ENCODE peak calls at places on chromosomes 13 and 19, in eight cellular contexts. One of them, this sample, is unnamed.
A peak's percentile ranks its signal among the peaks of the same experiment; 100 is the strongest.

GRCh38 chr13:27273658-27274425 is 3.2 kb downstream of the RASL11A start:
- DNase-seq in heart right ventricle: no peak
- DNase-seq in endothelial cell of umbilical vein: no peak
- DNase-seq in stomach: no peak
- DNase-seq in CD4-positive, alpha-beta memory T cell: no peak
- DNase-seq in SK-N-SH: no peak
- DNase-seq in tibial artery: peak; percentile 87
- DNase-seq in ovary: no peak
- DNase-seq in this sample: peak; percentile 81

GRCh38 chr13:48434203-48434602 is 21.3 kb upstream of the LPAR6 start:
- DNase-seq in SK-N-SH: no peak
- DNase-seq in ovary: no peak
- DNase-seq in CD4-positive, alpha-beta memory T cell: no peak
- DNase-seq in heart right ventricle: no peak
- DNase-seq in stomach: no peak
- DNase-seq in tibial artery: no peak
- DNase-seq in endothelial cell of umbilical vein: no peak
- DNase-seq in this sample: no peak

GRCh38 chr13:50241479-50241878 is 226.2 kb downstream of the KCNRG start:
- DNase-seq in tibial artery: no peak
- DNase-seq in endothelial cell of umbilical vein: no peak
- DNase-seq in heart right ventricle: no peak
- DNase-seq in stomach: no peak
- DNase-seq in CD4-positive, alpha-beta memory T cell: no peak
- DNase-seq in SK-N-SH: no peak
- DNase-seq in ovary: no peak
- DNase-seq in this sample: no peak

GRCh38 chr13:32984857-32985626 is 31.2 kb upstream of the KL start:
- DNase-seq in heart right ventricle: no peak
- DNase-seq in ovary: no peak
- DNase-seq in stomach: peak; percentile 39
- DNase-seq in SK-N-SH: no peak
- DNase-seq in CD4-positive, alpha-beta memory T cell: no peak
- DNase-seq in endothelial cell of umbilical vein: no peak
- DNase-seq in tibial artery: no peak
- DNase-seq in this sample: no peak

GRCh38 chr19:32542477-32543106 is 38.4 kb upstream of the PDCD5 start:
- DNase-seq in heart right ventricle: no peak
- DNase-seq in CD4-positive, alpha-beta memory T cell: no peak
- DNase-seq in stomach: no peak
- DNase-seq in SK-N-SH: no peak
- DNase-seq in ovary: no peak
- DNase-seq in tibial artery: no peak
- DNase-seq in endothelial cell of umbilical vein: no peak
- DNase-seq in this sample: no peak

GRCh38 chr19:21087871-21088270 is 5.9 kb downstream of the ZNF714 start:
- DNase-seq in tibial artery: no peak
- DNase-seq in stomach: no peak
- DNase-seq in endothelial cell of umbilical vein: no peak
- DNase-seq in ovary: no peak
- DNase-seq in SK-N-SH: no peak
- DNase-seq in CD4-positive, alpha-beta memory T cell: no peak
- DNase-seq in heart right ventricle: no peak
- DNase-seq in this sample: no peak

GRCh38 chr19:18399008-18399407 is 1.6 kb upstream of the LRRC25 start:
- DNase-seq in SK-N-SH: no peak
- DNase-seq in tibial artery: no peak
- DNase-seq in stomach: peak; percentile 87
- DNase-seq in ovary: no peak
- DNase-seq in endothelial cell of umbilical vein: no peak
- DNase-seq in CD4-positive, alpha-beta memory T cell: no peak
- DNase-seq in heart right ventricle: no peak
- DNase-seq in this sample: peak; percentile 81

GRCh38 chr13:36945078-36945477 is 25.0 kb upstream of the SMAD9 start:
- DNase-seq in tibial artery: no peak
- DNase-seq in SK-N-SH: no peak
- DNase-seq in endothelial cell of umbilical vein: peak; percentile 56
- DNase-seq in CD4-positive, alpha-beta memory T cell: no peak
- DNase-seq in ovary: no peak
- DNase-seq in stomach: no peak
- DNase-seq in heart right ventricle: no peak
- DNase-seq in this sample: no peak

DNA sequence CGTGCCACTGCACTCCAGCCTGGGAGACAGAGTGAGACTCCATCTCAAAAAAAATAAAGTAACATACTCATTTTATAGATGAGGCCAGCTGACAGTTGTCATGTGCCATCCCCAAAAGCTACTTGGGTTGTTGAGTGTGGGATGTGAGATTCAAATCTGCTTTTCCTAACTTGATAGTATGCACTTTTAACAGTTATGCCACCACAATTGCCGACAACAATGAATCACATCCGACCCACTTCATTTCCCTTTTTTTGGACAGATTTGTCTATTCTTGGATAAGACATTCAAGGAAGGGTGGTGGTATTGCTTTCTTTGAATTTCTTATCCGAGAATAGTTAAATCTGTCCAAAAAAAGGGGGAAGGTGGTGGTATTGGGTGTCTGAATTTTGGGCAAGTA is 16.3 kb upstream of the DNMT1 start:
- DNase-seq in stomach: no peak
- DNase-seq in tibial artery: no peak
- DNase-seq in heart right ventricle: no peak
- DNase-seq in SK-N-SH: no peak
- DNase-seq in endothelial cell of umbilical vein: no peak
- DNase-seq in ovary: no peak
- DNase-seq in CD4-positive, alpha-beta memory T cell: no peak
- DNase-seq in this sample: no peak
- H3K27me3 ChIP-seq in stomach: no peaks in the 10 kb centered on the region
- H3K27me3 ChIP-seq in tibial artery: no peaks in the 10 kb centered on the region
- H3K27me3 ChIP-seq in heart right ventricle: no peaks in the 10 kb centered on the region
- H3K27me3 ChIP-seq in SK-N-SH: no peaks in the 10 kb centered on the region
- H3K27me3 ChIP-seq in endothelial cell of umbilical vein: peaks cover 1% of the 10 kb centered on the region
- H3K27me3 ChIP-seq in ovary: no peaks in the 10 kb centered on the region
- H3K27me3 ChIP-seq in CD4-positive, alpha-beta memory T cell: no peaks in the 10 kb centered on the region
- H3K27me3 ChIP-seq in this sample: no peaks in the 10 kb centered on the region

GRCh38 chr19:44958090-44958489 is 2.9 kb downstream of the CLPTM1 start:
- DNase-seq in heart right ventricle: no peak
- DNase-seq in ovary: no peak
- DNase-seq in CD4-positive, alpha-beta memory T cell: no peak
- DNase-seq in stomach: no peak
- DNase-seq in endothelial cell of umbilical vein: no peak
- DNase-seq in SK-N-SH: no peak
- DNase-seq in tibial artery: no peak
- DNase-seq in this sample: no peak
- H3K27ac ChIP-seq in heart right ventricle: no peak overlapping the region
- H3K27ac ChIP-seq in ovary: no peak overlapping the region
- H3K27ac ChIP-seq in CD4-positive, alpha-beta memory T cell: no peak overlapping the region
- H3K27ac ChIP-seq in stomach: no peak overlapping the region
- H3K27ac ChIP-seq in endothelial cell of umbilical vein: no peak overlapping the region
- H3K27ac ChIP-seq in SK-N-SH: no peak overlapping the region
- H3K27ac ChIP-seq in tibial artery: no peak overlapping the region
- H3K27ac ChIP-seq in this sample: no peak overlapping the region

GRCh38 chr19:7262470-7262869 is 31.7 kb downstream of the INSR start:
- DNase-seq in heart right ventricle: no peak
- DNase-seq in endothelial cell of umbilical vein: no peak
- DNase-seq in stomach: no peak
- DNase-seq in tibial artery: no peak
- DNase-seq in CD4-positive, alpha-beta memory T cell: no peak
- DNase-seq in SK-N-SH: no peak
- DNase-seq in ovary: no peak
- DNase-seq in this sample: no peak
- H3K36me3 ChIP-seq in heart right ventricle: no peaks in the 10 kb centered on the region
- H3K36me3 ChIP-seq in endothelial cell of umbilical vein: no peaks in the 10 kb centered on the region
- H3K36me3 ChIP-seq in stomach: peaks cover 5% of the 10 kb centered on the region
- H3K36me3 ChIP-seq in tibial artery: peaks cover 19% of the 10 kb centered on the region
- H3K36me3 ChIP-seq in CD4-positive, alpha-beta memory T cell: no peaks in the 10 kb centered on the region
- H3K36me3 ChIP-seq in SK-N-SH: peaks cover 11% of the 10 kb centered on the region
- H3K36me3 ChIP-seq in ovary: no peaks in the 10 kb centered on the region
- H3K36me3 ChIP-seq in this sample: peaks cover 2% of the 10 kb centered on the region

GRCh38 chr19:50720921-50721291 is 1.3 kb upstream of the SHANK1 start:
- DNase-seq in stomach: no peak
- DNase-seq in SK-N-SH: no peak
- DNase-seq in ovary: no peak
- DNase-seq in tibial artery: no peak
- DNase-seq in endothelial cell of umbilical vein: no peak
- DNase-seq in CD4-positive, alpha-beta memory T cell: no peak
- DNase-seq in heart right ventricle: no peak
- DNase-seq in this sample: no peak

GRCh38 chr19:50723069-50723468 is at the start of gene CLEC11A:
- DNase-seq in endothelial cell of umbilical vein: no peak
- DNase-seq in CD4-positive, alpha-beta memory T cell: no peak
- DNase-seq in SK-N-SH: no peak
- DNase-seq in tibial artery: peak; percentile 77
- DNase-seq in ovary: peak; percentile 67
- DNase-seq in stomach: no peak
- DNase-seq in heart right ventricle: peak; percentile 68
- DNase-seq in this sample: no peak

GRCh38 chr19:50722248-50723013 is 733 bp upstream of the CLEC11A start:
- DNase-seq in tibial artery: no peak
- DNase-seq in SK-N-SH: no peak
- DNase-seq in stomach: no peak
- DNase-seq in endothelial cell of umbilical vein: no peak
- DNase-seq in heart right ventricle: no peak
- DNase-seq in ovary: peak; percentile 37
- DNase-seq in CD4-positive, alpha-beta memory T cell: no peak
- DNase-seq in this sample: no peak

GRCh38 chr19:50720181-50720920 is 749 bp upstream of the SHANK1 start:
- DNase-seq in ovary: no peak
- DNase-seq in endothelial cell of umbilical vein: no peak
- DNase-seq in CD4-positive, alpha-beta memory T cell: no peak
- DNase-seq in heart right ventricle: no peak
- DNase-seq in SK-N-SH: no peak
- DNase-seq in stomach: no peak
- DNase-seq in tibial artery: no peak
- DNase-seq in this sample: no peak

DNA sequence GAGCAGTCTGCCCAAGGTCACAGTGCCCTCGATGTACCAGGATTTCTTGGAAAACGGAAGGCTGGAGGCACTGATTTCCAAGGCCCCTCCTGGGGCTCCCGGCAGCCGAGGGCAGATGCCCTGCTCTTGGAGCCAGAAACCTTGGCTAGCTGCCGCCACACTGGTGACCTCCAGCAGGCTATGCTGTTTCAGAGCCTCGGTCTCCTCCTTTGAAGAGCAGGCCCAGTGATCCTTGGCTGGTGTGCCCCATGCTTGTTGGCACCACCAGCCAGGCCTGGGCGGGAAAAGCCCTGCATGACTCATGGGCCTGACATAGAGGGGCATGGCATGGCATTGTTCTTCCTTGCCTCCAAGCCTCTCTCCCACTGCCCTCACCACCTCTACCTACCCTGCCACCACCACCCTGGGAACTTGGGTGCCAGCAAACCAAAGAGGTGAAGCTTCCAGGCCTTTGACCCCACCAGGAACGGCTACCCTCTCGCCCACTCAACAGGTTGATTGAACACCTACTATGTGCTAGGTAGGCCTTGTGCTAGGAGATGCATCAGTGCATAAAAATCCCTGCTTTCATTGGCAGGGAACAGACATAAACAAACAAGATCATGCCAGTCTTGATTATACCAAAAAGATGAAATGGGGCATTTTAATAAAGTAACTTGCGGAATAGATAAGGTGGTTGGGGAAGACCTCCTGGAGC is 1.6 kb upstream of the CLEC11A start:
- DNase-seq in ovary: peak; percentile 56
- DNase-seq in tibial artery: no peak
- DNase-seq in endothelial cell of umbilical vein: no peak
- DNase-seq in SK-N-SH: no peak
- DNase-seq in stomach: no peak
- DNase-seq in heart right ventricle: no peak
- DNase-seq in CD4-positive, alpha-beta memory T cell: no peak
- DNase-seq in this sample: no peak
- H3K27me3 ChIP-seq in ovary: no peaks in the 10 kb centered on the region
- H3K27me3 ChIP-seq in tibial artery: no peaks in the 10 kb centered on the region
- H3K27me3 ChIP-seq in endothelial cell of umbilical vein: peaks cover 3% of the 10 kb centered on the region
- H3K27me3 ChIP-seq in SK-N-SH: no peaks in the 10 kb centered on the region
- H3K27me3 ChIP-seq in stomach: peaks cover 82% of the 10 kb centered on the region
- H3K27me3 ChIP-seq in heart right ventricle: peaks cover 78% of the 10 kb centered on the region
- H3K27me3 ChIP-seq in CD4-positive, alpha-beta memory T cell: peaks cover 11% of the 10 kb centered on the region
- H3K27me3 ChIP-seq in this sample: no peaks in the 10 kb centered on the region

GRCh38 chr19:13511947-13512346 is 5.7 kb upstream of the CACNA1A start:
- DNase-seq in heart right ventricle: no peak
- DNase-seq in endothelial cell of umbilical vein: no peak
- DNase-seq in CD4-positive, alpha-beta memory T cell: no peak
- DNase-seq in stomach: no peak
- DNase-seq in ovary: no peak
- DNase-seq in tibial artery: no peak
- DNase-seq in SK-N-SH: no peak
- DNase-seq in this sample: no peak
- H3K27ac ChIP-seq in heart right ventricle: no peak overlapping the region
- H3K27ac ChIP-seq in endothelial cell of umbilical vein: no peak overlapping the region
- H3K27ac ChIP-seq in CD4-positive, alpha-beta memory T cell: no peak overlapping the region
- H3K27ac ChIP-seq in stomach: no peak overlapping the region
- H3K27ac ChIP-seq in ovary: no peak overlapping the region
- H3K27ac ChIP-seq in tibial artery: no peak overlapping the region
- H3K27ac ChIP-seq in SK-N-SH: no peak overlapping the region
- H3K27ac ChIP-seq in this sample: no peak overlapping the region

GRCh38 chr13:98797456-98797855 is 45.0 kb upstream of the SLC15A1 start:
- DNase-seq in SK-N-SH: no peak
- DNase-seq in stomach: no peak
- DNase-seq in ovary: no peak
- DNase-seq in tibial artery: no peak
- DNase-seq in CD4-positive, alpha-beta memory T cell: no peak
- DNase-seq in endothelial cell of umbilical vein: no peak
- DNase-seq in heart right ventricle: no peak
- DNase-seq in this sample: no peak
- H3K36me3 ChIP-seq in SK-N-SH: no peaks in the 10 kb centered on the region
- H3K36me3 ChIP-seq in stomach: peaks cover 16% of the 10 kb centered on the region
- H3K36me3 ChIP-seq in ovary: no peaks in the 10 kb centered on the region
- H3K36me3 ChIP-seq in tibial artery: peaks cover 41% of the 10 kb centered on the region
- H3K36me3 ChIP-seq in CD4-positive, alpha-beta memory T cell: peaks cover 55% of the 10 kb centered on the region
- H3K36me3 ChIP-seq in endothelial cell of umbilical vein: peaks cover 31% of the 10 kb centered on the region
- H3K36me3 ChIP-seq in heart right ventricle: no peaks in the 10 kb centered on the region
- H3K36me3 ChIP-seq in this sample: peaks cover 14% of the 10 kb centered on the region

GRCh38 chr19:51664131-51664530 is 17.5 kb upstream of the SIGLEC14 start:
- DNase-seq in heart right ventricle: no peak
- DNase-seq in endothelial cell of umbilical vein: no peak
- DNase-seq in CD4-positive, alpha-beta memory T cell: no peak
- DNase-seq in ovary: no peak
- DNase-seq in tibial artery: no peak
- DNase-seq in stomach: no peak
- DNase-seq in SK-N-SH: no peak
- DNase-seq in this sample: no peak
- H3K27me3 ChIP-seq in heart right ventricle: peaks cover 45% of the 10 kb centered on the region
- H3K27me3 ChIP-seq in endothelial cell of umbilical vein: no peaks in the 10 kb centered on the region
- H3K27me3 ChIP-seq in CD4-positive, alpha-beta memory T cell: no peaks in the 10 kb centered on the region
- H3K27me3 ChIP-seq in ovary: no peaks in the 10 kb centered on the region
- H3K27me3 ChIP-seq in tibial artery: no peaks in the 10 kb centered on the region
- H3K27me3 ChIP-seq in stomach: peaks cover 12% of the 10 kb centered on the region
- H3K27me3 ChIP-seq in SK-N-SH: peaks cover 12% of the 10 kb centered on the region
- H3K27me3 ChIP-seq in this sample: no peaks in the 10 kb centered on the region

This sample was measured in aorta.